ENCODE peak calls at places on chromosomes 6 and 20, in four cellular contexts. J is transverse colon, B is suprapubic skin, F is GM12891. G is an unnamed sample.

GRCh38 chr6:158698876-158699440 is 49.1 kb downstream of the SYTL3 start:
- DNase-seq in B (no peak), F (no peak), J (no peak), G (no peak)

GRCh38 chr20:922781-923180 is 6.6 kb upstream of the ANGPT4 start:
- DNase-seq in J (no peak), B (no peak), F (no peak), G (no peak)

GRCh38 chr6:14598017-14598864 is 480.7 kb downstream of the CD83 start:
- DNase-seq in B (no peak), J (no peak), F (no peak), G (no peak)

GRCh38 chr6:102389994-102390393 is 996.5 kb downstream of the GRIK2 start:
- DNase-seq in F (no peak), B (peak; percentile 62), J (no peak), G (no peak)

GRCh38 chr6:16438677-16439615 is 200.6 kb downstream of the GMPR start:
- DNase-seq in F (no peak), B (no peak), J (no peak), G (no peak)

GRCh38 chr20:54356726-54357235 is 118.6 kb upstream of the DOK5 start:
- DNase-seq in B (no peak), F (no peak), J (no peak), G (no peak)

GRCh38 chr6:37007340-37008043 is 2.0 kb downstream of the FGD2 start:
- DNase-seq in B (no peak), J (peak; percentile 51), F (no peak), G (no peak)

GRCh38 chr6:47631248-47632196 is 66.9 kb upstream of the ADGRF4 start:
- DNase-seq in J (no peak), F (peak; percentile 17), B (no peak), G (no peak)

GRCh38 chr20:49395183-49395582 is 87.3 kb downstream of the KCNB1 start:
- DNase-seq in J (peak; percentile 43), F (no peak), B (no peak), G (no peak)

GRCh38 chr6:4139272-4139671 is 3.9 kb upstream of the ECI2 start:
- DNase-seq in J (no peak), F (no peak), B (no peak), G (no peak)

GRCh38 chr6:109693128-109693527 is 2.0 kb downstream of the FIG4 start:
- DNase-seq in F (no peak), B (no peak), J (no peak), G (no peak)

GRCh38 chr6:109690373-109690739 is 646 bp downstream of the AK9 start:
- DNase-seq in B (no peak), J (peak; percentile 83), F (peak; percentile 35), G (peak; percentile 76)

GRCh38 chr6:109687271-109687721 is 3.7 kb downstream of the AK9 start:
- DNase-seq in F (no peak), B (no peak), J (no peak), G (no peak)

GRCh38 chr6:109686566-109686965 is 4.4 kb downstream of the AK9 start:
- DNase-seq in B (no peak), F (no peak), J (no peak), G (no peak)

DNA sequence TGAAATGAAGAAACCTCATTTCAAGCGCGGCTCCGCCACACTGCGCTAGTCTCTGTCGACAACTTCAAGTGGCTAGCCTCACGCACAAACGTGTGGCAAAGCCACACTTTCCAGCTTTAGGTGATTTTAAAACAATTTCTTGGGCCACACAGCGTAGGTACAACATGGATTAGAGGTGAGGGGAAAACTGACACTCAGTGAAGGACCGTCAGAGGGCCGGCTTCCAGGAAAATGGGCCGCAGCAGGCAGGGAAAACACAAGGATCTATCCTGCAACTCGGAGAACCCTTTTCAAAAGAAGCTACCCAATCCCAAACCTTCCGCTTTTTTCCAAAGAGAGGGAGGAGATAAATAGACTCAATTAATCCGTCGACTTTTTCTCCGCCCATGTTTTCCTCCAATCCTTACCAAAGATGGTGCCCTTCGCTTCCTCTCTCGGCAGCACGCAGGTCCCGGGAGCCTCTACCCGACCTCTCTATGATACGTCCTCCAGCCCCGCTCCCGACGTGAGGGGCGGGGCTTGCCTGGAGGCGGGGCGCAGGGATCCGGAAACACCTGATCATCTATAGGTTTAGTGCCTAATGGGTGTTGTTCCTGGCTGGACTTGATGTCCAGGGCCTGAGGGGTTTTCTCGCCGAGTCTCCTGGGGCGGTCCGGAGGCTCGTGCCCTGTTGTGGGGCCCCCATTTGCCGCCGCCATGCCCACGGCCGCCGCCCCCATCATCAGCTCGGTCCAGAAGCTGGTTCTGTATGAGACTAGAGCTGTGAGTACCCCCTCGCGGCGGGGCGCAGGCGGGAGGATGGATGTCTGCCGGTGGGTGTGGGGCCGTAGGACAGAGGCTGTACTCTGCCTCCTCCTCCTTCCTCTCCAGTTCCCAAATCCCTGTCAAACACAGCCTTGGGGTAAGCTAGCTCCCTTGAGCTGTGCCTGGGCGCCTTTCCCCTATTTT is at the start of the genes AK9 and FIG4:
- DNase-seq in F (peak; percentile 73), B (peak; percentile 96), J (peak; percentile 97), G (peak; percentile 95)
- TF ChIP-seq POLR2AphosphoS5 in F (no peak), B (no peak), J (peak; percentile 76), G (peak; percentile 69)

DNA sequence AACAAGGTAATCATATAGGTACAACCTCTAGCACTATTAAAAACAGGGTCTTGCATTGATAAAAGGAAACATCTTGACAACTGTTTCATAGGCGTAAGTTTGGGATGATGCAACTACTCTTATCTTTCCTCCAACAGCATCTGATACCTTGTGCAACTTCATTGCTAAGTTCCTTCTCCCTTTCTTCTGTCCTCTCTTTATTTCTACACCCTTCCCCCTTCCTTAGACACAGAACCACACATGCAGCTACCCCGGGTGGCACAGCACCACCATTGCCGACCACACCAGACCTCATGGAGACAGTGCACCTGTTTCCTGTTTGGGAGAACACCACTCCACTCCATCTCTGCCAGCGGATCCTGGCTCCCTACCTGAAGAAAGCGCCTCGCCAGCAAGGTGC is 14.4 kb downstream of the MYB start:
- DNase-seq in J (no peak), F (no peak), B (no peak), G (no peak)
- TF ChIP-seq POLR2A in J (no peak), F (no peak), B (no peak), G (no peak)

GRCh38 chr6:108211676-108212075 is 45.9 kb downstream of the NR2E1 start:
- DNase-seq in F (no peak), J (no peak), B (no peak), G (no peak)
- TF ChIP-seq POLR2AphosphoS5 in F (no peak), J (no peak), B (no peak), G (no peak)

GRCh38 chr20:62736407-62737071 is 27.9 kb downstream of the NTSR1 start:
- DNase-seq in J (peak; percentile 4), F (no peak), B (peak; percentile 15), G (no peak)

GRCh38 chr20:62736026-62736406 is 27.4 kb downstream of the NTSR1 start:
- DNase-seq in J (peak; percentile 5), F (no peak), B (no peak), G (no peak)

GRCh38 chr20:62734336-62734735 is 25.7 kb downstream of the NTSR1 start:
- DNase-seq in F (no peak), J (no peak), B (no peak), G (no peak)

GRCh38 chr20:62734881-62735280 is 26.2 kb downstream of the NTSR1 start:
- DNase-seq in J (peak; percentile 6), B (no peak), F (no peak), G (no peak)

DNA sequence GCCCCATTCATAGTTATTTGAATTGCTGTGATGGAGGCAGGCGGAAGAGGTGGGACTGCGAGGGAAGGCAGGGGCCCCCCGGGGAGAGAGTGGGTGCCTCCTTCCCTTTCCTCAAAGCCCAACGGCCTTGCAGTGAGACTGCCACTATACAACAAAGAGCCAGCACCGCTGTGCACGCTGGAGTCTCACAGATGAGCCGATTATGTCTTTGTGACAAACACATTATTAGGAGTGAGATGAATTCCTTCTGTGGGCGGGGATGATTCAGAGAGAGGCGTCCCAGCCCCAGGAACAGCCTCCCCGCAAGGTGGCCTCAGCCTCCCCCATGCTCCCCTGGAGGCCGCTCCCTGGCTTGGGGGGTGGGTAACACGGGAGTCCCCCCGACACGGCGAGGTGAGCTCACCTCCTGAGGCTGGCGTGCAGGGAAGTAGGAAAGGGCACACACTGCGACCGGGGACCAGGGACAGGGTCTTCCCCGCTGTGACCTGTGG is 26.7 kb downstream of the NTSR1 start:
- DNase-seq in B (no peak), F (no peak), J (peak; percentile 5), G (no peak)
- TF ChIP-seq POLR2A in B (no peak), F (no peak), J (no peak), G (no peak)